ENCODE peak calls at places on chromosomes 6 and 20, in nine cellular contexts. R, C, K, Y, M, L, U, F and E are unnamed samples.

GRCh38 chr6:95169790-95170189 is 407.5 kb upstream of the MANEA start:
- DNase-seq in R (no peak), C (no peak), K (no peak), Y (no peak), M (no peak), L (no peak), U (no peak), F (no peak), E (no peak)

GRCh38 chr6:397056-397455 is 5.5 kb downstream of the IRF4 start:
- DNase-seq in R (no peak), C (no peak), K (no peak), Y (no peak), M (no peak), L (no peak), U (no peak), F (no peak), E (no peak)

GRCh38 chr6:137219664-137220252 is 573 bp upstream of the IFNGR1 start:
- DNase-seq in R (no peak), C (no peak), K (no peak), Y (no peak), M (no peak), L (no peak), U (no peak), F (no peak), E (no peak)

GRCh38 chr6:66508433-66508832 is 801.4 kb upstream of the EYS start:
- DNase-seq in R (no peak), C (no peak), K (no peak), Y (no peak), M (no peak), L (no peak), U (no peak), F (no peak), E (no peak)

GRCh38 chr20:39291301-39291700 is 329.2 kb downstream of the DHX35 start:
- DNase-seq in R (no peak), C (no peak), K (no peak), Y (no peak), M (no peak), L (peak), U (no peak), F (peak), E (no peak)

GRCh38 chr6:75333811-75334210 is 49.2 kb upstream of the TMEM30A start:
- DNase-seq in R (no peak), C (no peak), K (no peak), Y (no peak), M (no peak), L (no peak), U (no peak), F (no peak), E (no peak)

GRCh38 chr6:19472168-19472567 is 365.0 kb upstream of the ID4 start:
- DNase-seq in R (no peak), C (no peak), K (no peak), Y (no peak), M (no peak), L (no peak), U (peak), F (peak), E (no peak)

GRCh38 chr20:52847029-52847660 is 125.0 kb upstream of the TSHZ2 start:
- DNase-seq in R (no peak), C (no peak), K (no peak), Y (no peak), M (no peak), L (no peak), U (no peak), F (no peak), E (no peak)

GRCh38 chr6:91081452-91082067 is 494.7 kb upstream of the MAP3K7 start:
- DNase-seq in R (no peak), C (no peak), K (peak), Y (no peak), M (peak), L (peak), U (peak), F (peak), E (peak)

GRCh38 chr20:34999021-34999451 is 43.4 kb downstream of the MYH7B start:
- DNase-seq in R (no peak), C (no peak), K (no peak), Y (no peak), M (no peak), L (no peak), U (no peak), F (no peak), E (no peak)

GRCh38 chr6:67265996-67266768 is 1368.9 kb upstream of the ADGRB3 start:
- DNase-seq in R (no peak), C (no peak), K (no peak), Y (no peak), M (no peak), L (no peak), U (no peak), F (no peak), E (no peak)

GRCh38 chr6:149153637-149154036 is 163.9 kb upstream of the TAB2 start:
- DNase-seq in R (no peak), C (no peak), K (no peak), Y (no peak), M (no peak), L (no peak), U (no peak), F (no peak), E (no peak)

GRCh38 chr20:18694071-18694470 is 106.2 kb downstream of the DTD1 start:
- DNase-seq in R (no peak), C (no peak), K (peak), Y (no peak), M (peak), L (no peak), U (no peak), F (no peak), E (no peak)

GRCh38 chr6:82704048-82704447 is 340.4 kb downstream of the TPBG start:
- DNase-seq in R (no peak), C (no peak), K (no peak), Y (no peak), M (no peak), L (no peak), U (no peak), F (no peak), E (no peak)

GRCh38 chr6:152094992-152095592 is 287.6 kb downstream of the ESR1 start:
- DNase-seq in R (no peak), C (peak), K (no peak), Y (no peak), M (no peak), L (peak), U (peak), F (peak), E (no peak)

GRCh38 chr20:49866051-49866450 is 49.3 kb downstream of the SPATA2 start:
- DNase-seq in R (no peak), C (no peak), K (no peak), Y (no peak), M (no peak), L (no peak), U (peak), F (no peak), E (no peak)

GRCh38 chr6:22848121-22848520 is 278.8 kb downstream of the HDGFL1 start:
- DNase-seq in R (no peak), C (no peak), K (no peak), Y (no peak), M (no peak), L (no peak), U (no peak), F (no peak), E (no peak)

GRCh38 chr6:169174516-169175359 is 78.9 kb downstream of the THBS2 start:
- DNase-seq in R (no peak), C (no peak), K (no peak), Y (no peak), M (no peak), L (no peak), U (no peak), F (no peak), E (no peak)

GRCh38 chr6:40185486-40185885 is 251.2 kb upstream of the MOCS1 start:
- DNase-seq in R (no peak), C (no peak), K (no peak), Y (no peak), M (no peak), L (no peak), U (no peak), F (no peak), E (no peak)

GRCh38 chr6:102701019-102701418 is 1307.5 kb downstream of the GRIK2 start:
- DNase-seq in R (no peak), C (no peak), K (no peak), Y (no peak), M (no peak), L (no peak), U (no peak), F (no peak), E (no peak)

GRCh38 chr20:23161968-23162696 is 76.0 kb upstream of the CD93 start:
- DNase-seq in R (no peak), C (peak), K (peak), Y (no peak), M (peak), L (peak), U (no peak), F (peak), E (no peak)

GRCh38 chr6:69976591-69977090 is 110.3 kb downstream of the COL19A1 start:
- DNase-seq in R (no peak), C (no peak), K (no peak), Y (no peak), M (no peak), L (no peak), U (no peak), F (no peak), E (no peak)

GRCh38 chr20:51116765-51117686 is 94.1 kb upstream of the KCNG1 start:
- DNase-seq in R (no peak), C (no peak), K (no peak), Y (no peak), M (no peak), L (no peak), U (no peak), F (no peak), E (no peak)

GRCh38 chr20:35619196-35620095 is 3.8 kb downstream of the SPAG4 start:
- DNase-seq in R (peak), C (peak), K (peak), Y (peak), M (peak), L (peak), U (peak), F (peak), E (no peak)

GRCh38 chr6:32082951-32083350 is 26.2 kb downstream of the TNXB start:
- DNase-seq in R (no peak), C (no peak), K (no peak), Y (no peak), M (no peak), L (peak), U (no peak), F (no peak), E (no peak)

GRCh38 chr6:100704941-100705340 is 176.2 kb downstream of the ASCC3 start:
- DNase-seq in R (no peak), C (no peak), K (no peak), Y (no peak), M (no peak), L (no peak), U (no peak), F (no peak), E (no peak)

GRCh38 chr20:19992996-19993908 is 23.9 kb upstream of the NAA20 start:
- DNase-seq in R (no peak), C (peak), K (no peak), Y (no peak), M (no peak), L (peak), U (peak), F (peak), E (no peak)

GRCh38 chr20:64192406-64192805 is 28.2 kb downstream of the MYT1 start:
- DNase-seq in R (no peak), C (no peak), K (no peak), Y (no peak), M (no peak), L (peak), U (no peak), F (peak), E (no peak)

GRCh38 chr6:37624121-37624520 is 73.6 kb downstream of the MDGA1 start:
- DNase-seq in R (no peak), C (no peak), K (peak), Y (no peak), M (peak), L (no peak), U (no peak), F (no peak), E (no peak)

GRCh38 chr6:44679906-44680698 is 292.6 kb downstream of the CDC5L start:
- DNase-seq in R (no peak), C (no peak), K (no peak), Y (no peak), M (peak), L (no peak), U (no peak), F (no peak), E (no peak)

GRCh38 chr6:43801489-43802181 is 31.6 kb downstream of the VEGFA start:
- DNase-seq in R (no peak), C (no peak), K (no peak), Y (no peak), M (no peak), L (no peak), U (no peak), F (no peak), E (no peak)

GRCh38 chr6:112710710-112711109 is 363.6 kb downstream of the RFPL4B start:
- DNase-seq in R (no peak), C (no peak), K (no peak), Y (no peak), M (no peak), L (no peak), U (no peak), F (no peak), E (no peak)

GRCh38 chr6:147077251-147077650 is 127.0 kb upstream of the STXBP5 start:
- DNase-seq in R (no peak), C (peak), K (peak), Y (no peak), M (no peak), L (no peak), U (no peak), F (no peak), E (no peak)

GRCh38 chr20:59388402-59388801 is 88.0 kb downstream of the EDN3 start:
- DNase-seq in R (no peak), C (no peak), K (no peak), Y (no peak), M (no peak), L (no peak), U (no peak), F (no peak), E (no peak)

GRCh38 chr6:166490671-166491500 is 95.6 kb downstream of the RAMACL start:
- DNase-seq in R (no peak), C (no peak), K (peak), Y (no peak), M (peak), L (peak), U (no peak), F (no peak), E (no peak)